ENCODE peak calls at places on chromosomes 5 and 9, in eight cellular contexts. X is stimulated activated CD4-positive, alpha-beta T cell treated with anti-CD3 and anti-CD28 coated beads, Interleukin-2, amount 100 ng/mL, for 24 hours; N is amniotic epithelial cell; B is ureter; Z is HTR-8/SVneo; I is heart right ventricle; M is M059J; S is SK-N-SH. T is an unnamed sample.

GRCh38 chr5:7794823-7795222 is 56.1 kb downstream of the CFAP90 start:
- DNase-seq in Z (no peak), M (no peak), B (no peak), I (no peak), X (no peak), S (no peak), N (no peak), T (no peak)

GRCh38 chr5:181108578-181109165 is 22.3 kb downstream of the OR2V1 start:
- DNase-seq in N (no peak), B (no peak), X (no peak), I (no peak), Z (no peak), M (no peak), S (no peak), T (no peak)

GRCh38 chr5:72065751-72066255 is 41.5 kb upstream of the MAP1B start:
- DNase-seq in B (no peak), N (peak), M (peak), S (peak), I (no peak), Z (no peak), X (no peak), T (no peak)

GRCh38 chr5:80834710-80835109 is 125.5 kb upstream of the RASGRF2 start:
- DNase-seq in B (no peak), M (peak), S (no peak), X (no peak), Z (no peak), N (peak), I (no peak), T (no peak)

GRCh38 chr9:5510360-5510931 is at the start of gene PDCD1LG2:
- DNase-seq in X (peak), B (no peak), S (peak), Z (no peak), I (no peak), M (peak), N (peak), T (no peak)

GRCh38 chr9:91945277-91946074 is 4.6 kb downstream of the ROR2 start:
- DNase-seq in S (peak), N (peak), X (no peak), M (peak), Z (no peak), I (no peak), B (peak), T (no peak)

GRCh38 chr9:110767559-110768063 is 99.0 kb downstream of the MUSK start:
- DNase-seq in Z (no peak), I (peak), M (no peak), B (no peak), N (peak), X (no peak), S (no peak), T (peak)

GRCh38 chr5:115243412-115243811 is 19.3 kb downstream of the PGGT1B start:
- DNase-seq in I (no peak), X (no peak), N (peak), S (no peak), M (peak), Z (no peak), B (no peak), T (no peak)

GRCh38 chr9:114431770-114432169 is 44.0 kb upstream of the AKNA start:
- DNase-seq in M (no peak), B (no peak), X (no peak), S (no peak), I (no peak), Z (no peak), N (no peak), T (no peak)

GRCh38 chr9:134532084-134532483 is 109.5 kb upstream of the COL5A1 start:
- DNase-seq in N (no peak), I (no peak), M (no peak), S (no peak), X (no peak), Z (no peak), B (no peak), T (no peak)

GRCh38 chr5:154642499-154643245 is 112.5 kb upstream of the LARP1 start:
- DNase-seq in S (no peak), Z (no peak), B (no peak), M (peak), X (no peak), I (no peak), N (peak), T (no peak)

GRCh38 chr5:145718956-145719355 is 116.2 kb downstream of the PRELID2 start:
- DNase-seq in N (peak), I (no peak), M (peak), B (no peak), X (no peak), S (no peak), Z (peak), T (no peak)

GRCh38 chr5:138622051-138622450 is 46.9 kb upstream of the HSPA9 start:
- DNase-seq in N (no peak), B (no peak), M (no peak), S (no peak), Z (no peak), X (no peak), I (no peak), T (no peak)

GRCh38 chr5:74201334-74202081 is 439.0 kb downstream of the ENC1 start:
- DNase-seq in B (peak), N (no peak), Z (peak), X (peak), S (no peak), M (peak), I (peak), T (no peak)

GRCh38 chr5:138975098-138975847 is 100.1 kb upstream of the LRRTM2 start:
- DNase-seq in N (peak), I (peak), Z (no peak), X (no peak), M (peak), S (no peak), B (peak), T (peak)

GRCh38 chr5:124404796-124405195 is 341.6 kb downstream of the ZNF608 start:
- DNase-seq in X (no peak), M (no peak), N (no peak), B (no peak), S (no peak), Z (no peak), I (no peak), T (no peak)

GRCh38 chr5:168342151-168342825 is 50.8 kb downstream of the WWC1 start:
- DNase-seq in I (no peak), Z (peak), S (no peak), X (no peak), N (peak), B (no peak), M (peak), T (no peak)

GRCh38 chr5:122313001-122313402 is 965 bp downstream of the SNCAIP start:
- DNase-seq in N (peak), B (no peak), Z (no peak), S (peak), M (no peak), X (no peak), I (peak), T (no peak)

GRCh38 chr5:132611965-132612364 is 46.0 kb upstream of the IL13 start:
- DNase-seq in Z (no peak), S (no peak), I (no peak), B (no peak), N (no peak), X (no peak), M (no peak), T (no peak)

GRCh38 chr5:91380491-91381133 is 2.5 kb downstream of the ARRDC3 start:
- DNase-seq in B (peak), Z (peak), X (peak), N (peak), S (peak), I (peak), M (peak), T (peak)

GRCh38 chr9:133075925-133076324 is 14.1 kb downstream of the CEL start:
- DNase-seq in N (peak), S (no peak), Z (peak), X (no peak), M (peak), I (no peak), B (no peak), T (peak)

GRCh38 chr5:80411589-80412219 is 3.8 kb downstream of the ZFYVE16 start:
- DNase-seq in I (no peak), B (no peak), X (no peak), S (no peak), N (no peak), M (no peak), Z (no peak), T (no peak)

GRCh38 chr5:88583471-88583870 is 299.5 kb downstream of the MEF2C start:
- DNase-seq in M (no peak), Z (no peak), X (no peak), B (no peak), I (no peak), S (no peak), N (no peak), T (no peak)

GRCh38 chr9:10613413-10613812 is 611 bp upstream of the PTPRD start:
- DNase-seq in Z (no peak), N (no peak), B (no peak), S (peak), X (no peak), M (no peak), I (no peak), T (no peak)

GRCh38 chr5:68528877-68529276 is 313.3 kb downstream of the PIK3R1 start:
- DNase-seq in N (no peak), S (no peak), X (no peak), Z (no peak), B (no peak), M (no peak), I (no peak), T (no peak)

GRCh38 chr9:130034570-130034969 is 8.4 kb downstream of the FNBP1 start:
- DNase-seq in N (peak), S (no peak), I (no peak), X (no peak), M (peak), B (no peak), Z (no peak), T (no peak)

GRCh38 chr9:91138760-91139159 is 223.0 kb downstream of the AUH start:
- DNase-seq in N (peak), X (no peak), Z (no peak), M (peak), I (no peak), B (no peak), S (no peak), T (no peak)

GRCh38 chr5:169701910-169702451 is 64.9 kb downstream of the DOCK2 start:
- DNase-seq in I (no peak), S (peak), Z (no peak), X (no peak), N (peak), M (peak), B (no peak), T (no peak)

T was measured in smooth muscle cell of the brain vasculature.